ENCODE peak calls at places on chromosome 15, in eight cellular contexts. G is prostate gland, Y is colonic mucosa, B is fibroblast of the aortic adventitia, Z is pancreas, C is neural crest cell, M is progenitor cell of endocrine pancreas, O is lower leg skin. N is an unnamed sample.

GRCh38 chr15:101275018-101275417 is 2.3 kb downstream of the SELENOS start:
- DNase-seq in Z (no peak), G (no peak), Y (no peak), B (no peak), C (no peak), M (no peak), O (no peak), N (no peak)

GRCh38 chr15:83396071-83396470 is 51.1 kb upstream of the SH3GL3 start:
- DNase-seq in O (no peak), Z (no peak), Y (no peak), B (no peak), G (no peak), C (no peak), M (no peak), N (no peak)

GRCh38 chr15:89409184-89409992 is 74.8 kb upstream of the POLG start:
- DNase-seq in O (no peak), Z (no peak), M (no peak), B (no peak), G (no peak), C (no peak), Y (no peak), N (no peak)

GRCh38 chr15:87219650-87220615 is 1036.6 kb downstream of the NTRK3 start:
- DNase-seq in Z (no peak), G (no peak), Y (no peak), M (no peak), O (no peak), B (peak; percentile 73), C (no peak), N (peak; percentile 87)

GRCh38 chr15:82132742-82133141 is 86.9 kb upstream of the MEX3B start:
- DNase-seq in Y (no peak), M (no peak), B (peak; percentile 77), O (no peak), C (no peak), Z (no peak), G (no peak), N (peak; percentile 90)

GRCh38 chr15:62455441-62455921 is 290.4 kb upstream of the C2CD4B start:
- DNase-seq in M (no peak), O (no peak), Z (no peak), Y (no peak), B (no peak), G (no peak), C (no peak), N (no peak)

GRCh38 chr15:80217327-80217900 is 34.6 kb downstream of the CTXND1 start:
- DNase-seq in O (no peak), B (no peak), C (no peak), M (no peak), Y (no peak), Z (no peak), G (no peak), N (no peak)

GRCh38 chr15:65305144-65305758 is 774 bp downstream of the RNU5B-1 start:
- DNase-seq in O (peak; percentile 35), G (peak; percentile 22), M (no peak), Y (no peak), Z (no peak), C (no peak), B (no peak), N (peak; percentile 99)

GRCh38 chr15:89627256-89627970 is 27.9 kb downstream of the KIF7 start:
- DNase-seq in B (no peak), Y (no peak), M (no peak), G (no peak), Z (no peak), O (no peak), C (no peak), N (no peak)

GRCh38 chr15:35648941-35649340 is 103.0 kb upstream of the DPH6 start:
- DNase-seq in Z (no peak), G (no peak), B (no peak), M (no peak), C (no peak), O (no peak), Y (no peak), N (no peak)

GRCh38 chr15:95843241-95843851 is 487.2 kb upstream of the NR2F2 start:
- DNase-seq in Y (no peak), Z (no peak), C (peak; percentile 21), B (peak; percentile 61), G (no peak), M (no peak), O (peak; percentile 19), N (peak; percentile 72)

GRCh38 chr15:78372880-78373279 is 32.7 kb downstream of the CRABP1 start:
- DNase-seq in B (no peak), M (no peak), Y (peak; percentile 91), C (no peak), O (no peak), G (no peak), Z (peak; percentile 33), N (no peak)

DNA sequence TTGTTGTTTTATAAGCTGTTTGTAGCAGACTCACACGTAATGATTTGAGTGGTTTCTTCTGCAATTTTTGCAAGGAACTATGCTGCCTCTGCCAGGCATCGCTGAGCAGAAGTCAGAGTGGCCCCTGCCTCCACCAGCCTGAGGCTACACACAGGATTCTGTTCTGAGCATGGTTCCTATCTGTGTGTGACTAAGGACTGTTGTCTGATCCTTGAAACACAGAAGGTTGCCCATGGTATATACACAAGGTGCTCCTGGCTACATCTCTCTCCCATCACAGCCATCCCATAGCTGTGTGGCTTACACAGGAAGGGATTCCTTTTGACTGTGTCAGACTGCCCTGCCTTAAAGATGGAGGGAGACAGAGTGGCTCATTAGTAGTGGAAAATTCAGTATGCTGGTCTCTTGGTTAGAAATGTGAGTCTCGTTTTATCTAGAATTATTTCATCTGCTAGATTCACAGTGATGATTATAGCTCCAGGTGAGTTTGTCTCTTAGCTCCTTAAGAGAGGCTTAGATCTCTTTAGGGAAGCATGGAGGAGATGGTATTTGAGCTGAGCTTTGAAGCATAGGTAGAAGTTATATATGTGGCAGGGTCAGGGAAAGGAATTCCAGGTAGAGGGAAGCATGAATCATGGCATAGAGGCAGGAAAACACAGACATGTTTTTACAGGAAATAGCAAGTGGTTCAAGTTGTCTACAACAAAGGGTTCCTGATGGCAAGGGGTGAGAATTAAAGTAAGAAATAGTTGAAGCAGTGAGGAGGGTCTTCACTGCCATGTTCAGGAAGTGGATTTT is 37.5 kb downstream of the SNAPC5 start:
- DNase-seq in O (no peak), Y (no peak), C (no peak), G (no peak), Z (no peak), B (no peak), M (no peak), N (peak; percentile 85)
- TF ChIP-seq CTCF in O (no peak), Y (no peak), C (no peak), G (no peak), Z (no peak), B (no peak), M (no peak), N (no peak)

DNA sequence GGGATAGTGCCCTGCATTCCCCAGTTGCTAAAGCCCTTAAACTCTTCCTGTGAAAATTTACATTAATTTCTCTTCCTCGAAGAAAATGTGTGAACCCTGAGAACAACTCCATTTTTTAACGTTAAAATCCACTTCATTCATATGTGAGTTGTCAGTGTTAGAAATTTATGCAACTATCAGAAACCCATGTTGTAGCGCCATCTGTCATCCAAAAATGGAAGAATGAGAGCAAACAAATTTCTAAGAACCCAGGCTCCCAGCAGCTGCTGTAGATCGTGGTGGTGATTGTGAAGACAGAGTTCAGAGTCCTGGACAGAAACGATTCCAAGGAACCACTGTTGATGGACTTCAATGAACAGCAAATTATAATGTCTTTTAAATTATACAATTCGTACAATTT is 179.7 kb upstream of the NDN start:
- DNase-seq in M (no peak), C (no peak), Z (no peak), O (no peak), B (no peak), G (no peak), Y (no peak), N (no peak)
- TF ChIP-seq CTCF in M (peak; percentile 34), C (peak; percentile 58), Z (no peak), O (no peak), B (no peak), G (no peak), Y (no peak), N (peak; percentile 18)

DNA sequence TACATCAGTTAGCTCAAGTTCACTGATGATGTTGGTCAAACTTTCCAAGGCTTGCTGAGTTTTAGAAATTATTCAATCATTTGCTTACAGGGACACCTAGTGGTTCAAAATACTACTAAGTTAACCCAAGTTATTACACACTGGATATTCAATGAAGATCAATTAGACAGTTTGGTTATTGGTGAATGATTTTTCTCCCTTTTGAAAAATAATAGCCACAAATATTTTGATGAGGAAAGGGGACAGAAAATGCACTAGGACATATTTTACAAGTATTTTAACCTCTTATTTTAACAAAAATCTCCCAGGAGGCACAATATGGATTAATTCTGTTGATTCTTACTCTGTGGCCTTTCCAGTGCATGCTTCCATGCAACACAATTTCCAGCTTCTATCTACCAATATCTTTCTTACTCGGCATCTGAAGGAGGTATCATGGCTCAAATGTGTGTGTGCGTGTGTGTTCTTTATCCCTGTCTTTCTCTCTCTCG is 20.1 kb upstream of the GOLGA6L2 start:
- DNase-seq in B (peak; percentile 56), Z (no peak), M (no peak), Y (no peak), C (no peak), G (no peak), O (no peak), N (peak; percentile 40)
- TF ChIP-seq CTCF in B (peak; percentile 22), Z (peak; percentile 21), M (peak; percentile 35), Y (peak; percentile 33), C (peak; percentile 64), G (peak; percentile 68), O (no peak), N (peak; percentile 80)

GRCh38 chr15:73249499-73249898 is 119.3 kb downstream of the HCN4 start:
- DNase-seq in Z (no peak), Y (no peak), M (no peak), O (no peak), G (no peak), C (no peak), B (no peak), N (no peak)
- TF ChIP-seq CTCF in Z (no peak), Y (no peak), M (peak; percentile 11), O (no peak), G (no peak), C (no peak), B (no peak), N (peak; percentile 29)

GRCh38 chr15:72532991-72533601 is 59.0 kb downstream of the ARIH1 start:
- DNase-seq in C (no peak), G (no peak), M (no peak), O (no peak), Y (no peak), Z (no peak), B (no peak), N (no peak)
- TF ChIP-seq CTCF in C (peak; percentile 44), G (peak; percentile 12), M (peak; percentile 38), O (no peak), Y (no peak), Z (no peak), B (peak; percentile 36), N (peak; percentile 63)

DNA sequence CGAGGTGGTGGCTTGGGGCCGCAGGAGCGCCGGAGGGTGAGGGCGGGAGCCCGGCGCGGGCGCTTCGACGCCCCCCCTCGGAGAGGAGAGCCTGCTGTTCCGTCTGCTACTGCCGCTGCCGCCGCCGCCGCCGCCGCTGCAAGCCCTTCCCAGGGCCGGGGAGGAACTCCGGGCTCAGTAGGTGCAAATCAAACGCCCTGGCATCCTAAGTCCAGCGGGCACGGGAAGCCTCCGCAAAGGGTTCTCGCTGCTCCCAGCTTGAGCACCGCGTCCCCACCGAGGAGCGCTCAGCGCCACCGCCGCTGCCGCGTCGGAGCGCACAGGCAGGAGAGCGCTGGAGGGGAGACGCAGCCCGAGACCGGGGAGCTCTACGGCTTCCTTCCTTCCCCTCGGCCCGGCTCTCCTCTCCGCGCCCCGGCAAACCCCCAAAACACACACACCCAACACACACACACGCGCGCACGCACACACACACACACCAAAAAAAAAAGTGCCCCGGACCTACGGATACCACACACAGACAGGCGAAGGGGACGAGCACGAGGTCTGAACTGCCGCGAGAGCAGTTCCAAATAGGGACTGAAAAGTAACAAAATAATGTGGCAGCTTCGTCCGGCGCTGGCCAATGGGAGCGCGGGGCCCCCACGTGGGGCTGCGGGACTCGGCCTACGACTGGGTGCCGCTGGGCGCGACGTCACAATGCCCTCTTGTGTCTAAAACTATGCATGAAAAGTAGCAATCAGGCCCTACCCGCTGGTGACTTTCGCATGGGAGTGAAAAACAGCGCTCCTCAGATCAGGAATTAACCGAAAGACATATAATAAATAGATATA is at the start of gene TLE3:
- DNase-seq in B (peak; percentile 98), G (peak; percentile 100), M (peak; percentile 98), Y (peak; percentile 99), O (peak; percentile 99), Z (peak; percentile 99), C (peak; percentile 96), N (peak; percentile 98)
- TF ChIP-seq CTCF in B (peak; percentile 49), G (peak; percentile 86), M (peak; percentile 45), Y (peak; percentile 25), O (peak; percentile 71), Z (peak; percentile 43), C (peak; percentile 57), N (peak; percentile 76)